ENCODE peak calls at places on chromosomes 2 and 18, in five cellular contexts. W is AG09319, F is foreskin keratinocyte, U is fibroblast of villous mesenchyme, T is progenitor cell of endocrine pancreas. C is an unnamed sample.

GRCh38 chr2:166653185-166653813 is 159.2 kb upstream of the SCN7A start:
- DNase-seq in F (no peak), T (no peak), W (no peak), U (no peak), C (no peak)

GRCh38 chr2:29033172-29033571 is 41.2 kb downstream of the PCARE start:
- DNase-seq in U (no peak), F (peak), T (no peak), W (no peak), C (no peak)

GRCh38 chr18:52869349-52869923 is 529.4 kb downstream of the DCC start:
- DNase-seq in W (no peak), T (no peak), U (no peak), F (no peak), C (no peak)

GRCh38 chr2:231223458-231223970 is 25.1 kb downstream of the ARMC9 start:
- DNase-seq in W (no peak), T (no peak), F (no peak), U (peak), C (no peak)

GRCh38 chr18:78704960-78705600 is 274.5 kb upstream of the SALL3 start:
- DNase-seq in F (no peak), U (no peak), W (no peak), T (no peak), C (peak)

GRCh38 chr2:119402645-119403560 is 28.8 kb upstream of the TMEM37 start:
- DNase-seq in U (peak), W (no peak), F (no peak), T (no peak), C (no peak)

GRCh38 chr2:237662671-237663093 is 35.3 kb downstream of the LRRFIP1 start:
- DNase-seq in F (peak), U (peak), T (peak), W (peak), C (peak)

GRCh38 chr2:136765256-136765735 is at the start of gene THSD7B:
- DNase-seq in T (no peak), F (no peak), W (no peak), U (no peak), C (peak)

GRCh38 chr2:98467082-98467536 is 22.5 kb downstream of the INPP4A start:
- DNase-seq in T (no peak), F (no peak), W (no peak), U (no peak), C (no peak)

GRCh38 chr18:75203456-75204261 is 5.3 kb downstream of the PTGR3 start:
- DNase-seq in U (peak), T (no peak), W (no peak), F (no peak), C (no peak)

GRCh38 chr2:240921319-240922233 is 15.4 kb downstream of the CROCC2 start:
- DNase-seq in U (peak), T (no peak), F (peak), W (peak), C (no peak)

GRCh38 chr2:120348134-120349103 is 2.5 kb downstream of the INHBB start:
- DNase-seq in W (no peak), U (no peak), F (no peak), T (no peak), C (no peak)

GRCh38 chr2:157559061-157559460 is 69.6 kb downstream of the ACVR1C start:
- DNase-seq in U (no peak), W (no peak), F (no peak), T (no peak), C (no peak)

GRCh38 chr2:63465633-63466032 is 122.6 kb downstream of the WDPCP start:
- DNase-seq in W (no peak), U (peak), T (no peak), F (no peak), C (no peak)

GRCh38 chr2:232897386-232897970 is 27.4 kb downstream of the SNORC start:
- DNase-seq in F (no peak), T (no peak), W (no peak), U (no peak), C (no peak)

GRCh38 chr2:36670881-36671595 is 25.5 kb upstream of the VIT start:
- DNase-seq in W (no peak), F (peak), U (peak), T (no peak), C (no peak)

GRCh38 chr2:86441789-86442641 is 844 bp downstream of the KDM3A start:
- DNase-seq in F (peak), T (peak), U (peak), W (no peak), C (peak)

GRCh38 chr18:68679531-68679930 is 35.4 kb downstream of the TMX3 start:
- DNase-seq in W (peak), F (no peak), T (no peak), U (peak), C (no peak)

GRCh38 chr18:68676913-68677312 is 38.0 kb downstream of the TMX3 start:
- DNase-seq in F (no peak), U (peak), T (no peak), W (no peak), C (no peak)
- TF ChIP-seq CTCF in F (peak), U (peak), T (no peak), W (peak), C (no peak)

GRCh38 chr2:122239440-122239839 is 484.0 kb downstream of the TSN start:
- DNase-seq in T (no peak), F (no peak), U (no peak), W (no peak), C (no peak)
- TF ChIP-seq CTCF in T (peak), F (no peak), U (no peak), W (no peak), C (no peak)

GRCh38 chr2:84704505-84705244 is 176.2 kb downstream of the TRABD2A start:
- DNase-seq in U (peak), W (no peak), F (no peak), T (no peak), C (no peak)

GRCh38 chr2:84705858-84706257 is 175.0 kb downstream of the TRABD2A start:
- DNase-seq in F (no peak), T (no peak), W (no peak), U (no peak), C (no peak)

GRCh38 chr2:84711651-84712050 is 169.2 kb downstream of the TRABD2A start:
- DNase-seq in T (no peak), W (no peak), F (no peak), U (no peak), C (no peak)

GRCh38 chr2:84703831-84704230 is 177.1 kb downstream of the TRABD2A start:
- DNase-seq in T (no peak), F (no peak), W (no peak), U (no peak), C (no peak)

GRCh38 chr2:84708442-84708841 is 172.4 kb downstream of the TRABD2A start:
- DNase-seq in U (no peak), T (no peak), F (no peak), W (no peak), C (no peak)
- TF ChIP-seq CTCF in U (no peak), T (no peak), F (no peak), W (no peak), C (no peak)

DNA sequence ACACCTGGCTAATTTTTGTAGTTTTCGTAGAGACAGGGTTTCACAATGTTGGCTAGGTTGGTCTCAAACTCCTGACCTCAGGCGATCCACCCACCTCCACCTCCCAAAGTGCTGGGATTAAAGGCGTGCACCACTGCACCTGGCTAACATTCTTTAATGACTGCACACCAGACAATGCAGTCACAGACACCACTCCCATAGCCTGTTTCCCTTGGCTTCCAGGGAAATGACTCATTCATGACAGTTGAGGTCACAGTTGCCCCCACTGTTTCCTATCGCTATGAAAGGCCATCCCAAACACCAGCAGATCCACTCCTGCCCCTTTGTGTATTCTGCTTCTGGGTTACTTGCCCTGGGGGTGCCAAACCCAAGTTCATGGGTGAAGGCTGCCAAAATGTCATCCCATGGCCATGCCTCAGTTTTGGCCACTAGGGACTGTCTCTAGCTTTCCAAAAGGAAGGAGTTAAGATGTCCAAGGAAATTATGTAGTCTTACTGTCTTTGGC is 8.7 kb downstream of the CHMP1B start:
- DNase-seq in F (peak), W (no peak), T (no peak), U (peak), C (no peak)
- TF ChIP-seq CTCF in F (peak), W (no peak), T (no peak), U (peak), C (no peak)

GRCh38 chr2:46375566-46376125 is 78.4 kb downstream of the EPAS1 start:
- DNase-seq in W (no peak), F (no peak), U (no peak), T (no peak), C (no peak)

GRCh38 chr2:46376586-46377286 is 79.5 kb downstream of the EPAS1 start:
- DNase-seq in U (peak), F (no peak), W (no peak), T (no peak), C (no peak)

GRCh38 chr2:46378616-46379015 is 81.4 kb downstream of the EPAS1 start:
- DNase-seq in T (no peak), W (no peak), U (no peak), F (no peak), C (no peak)

GRCh38 chr2:46377666-46378560 is 80.7 kb downstream of the EPAS1 start:
- DNase-seq in T (no peak), W (no peak), U (no peak), F (no peak), C (no peak)

GRCh38 chr2:46377287-46377605 is 80.0 kb downstream of the EPAS1 start:
- DNase-seq in W (no peak), U (peak), F (no peak), T (no peak), C (no peak)
- TF ChIP-seq CTCF in W (no peak), U (no peak), F (peak), T (no peak), C (no peak)

DNA sequence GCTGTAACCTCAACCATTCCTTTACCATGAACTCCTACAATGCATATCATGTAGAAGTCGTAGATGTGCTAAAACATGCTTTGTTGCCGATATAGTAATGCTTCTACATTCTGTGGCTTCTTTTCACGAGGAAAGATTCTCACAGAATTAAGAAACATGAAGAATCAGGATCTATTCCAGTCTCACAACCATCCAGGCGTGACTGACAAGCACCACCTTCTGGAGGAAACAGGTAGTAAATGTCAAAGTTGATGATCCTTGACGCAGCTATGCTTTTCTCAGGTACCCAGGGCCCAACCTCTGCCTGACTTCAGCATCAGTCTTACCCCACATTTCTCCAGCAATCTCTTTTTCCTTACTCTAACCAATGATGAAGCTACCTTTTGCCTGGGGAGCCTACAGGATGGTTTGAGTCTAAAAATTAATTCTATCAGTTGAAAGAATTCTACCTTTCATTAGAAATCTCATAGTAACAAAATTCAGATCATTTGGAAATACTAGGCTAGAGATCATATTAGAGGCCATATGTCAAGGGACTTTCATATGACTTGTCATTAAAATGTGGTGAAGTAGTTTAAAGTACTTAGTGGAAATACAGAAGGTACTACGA is 123.3 kb upstream of the RND3 start:
- DNase-seq in F (peak), W (no peak), T (peak), U (peak), C (peak)
- TF ChIP-seq CTCF in F (peak), W (no peak), T (peak), U (peak), C (peak)

C was measured in glutamatergic neuron.